ENCODE peak calls at places on chromosomes 3 and 15, in four cellular contexts. W is IMR-90, E is mucosa of descending colon, B is cardiac muscle cell. J is an unnamed sample.
A peak's percentile ranks its signal among the peaks of the same experiment; 100 is the strongest.

GRCh38 chr3:171383206-171384018 is 76.8 kb downstream of the TNIK start:
- DNase-seq in B (no peak), E (no peak), W (peak; percentile 47), J (no peak)

GRCh38 chr3:145767909-145768308 is 393.1 kb downstream of the PLOD2 start:
- DNase-seq in B (no peak), E (no peak), W (no peak), J (no peak)

GRCh38 chr15:58568157-58568571 is 136.4 kb downstream of the LIPC start:
- DNase-seq in E (no peak), B (no peak), W (no peak), J (peak; percentile 76)

GRCh38 chr3:29822051-29822450 is 541.2 kb downstream of the RBMS3 start:
- DNase-seq in E (no peak), W (peak; percentile 86), B (no peak), J (no peak)

GRCh38 chr15:100227781-100228180 is 114.0 kb downstream of the ADAMTS17 start:
- DNase-seq in W (no peak), B (no peak), E (no peak), J (no peak)

GRCh38 chr3:48402281-48402732 is 27.6 kb downstream of the PLXNB1 start:
- DNase-seq in B (no peak), W (peak; percentile 92), E (peak; percentile 51), J (no peak)

GRCh38 chr3:196537319-196537984 is 22.3 kb upstream of the SMCO1 start:
- DNase-seq in E (peak; percentile 37), B (peak; percentile 48), W (peak; percentile 13), J (no peak)

GRCh38 chr3:64342940-64343691 is 117.8 kb upstream of the PRICKLE2 start:
- DNase-seq in E (no peak), B (no peak), W (peak; percentile 92), J (no peak)

GRCh38 chr15:57555270-57555669 is 36.4 kb upstream of the MYZAP start:
- DNase-seq in B (no peak), W (peak; percentile 41), E (no peak), J (no peak)

GRCh38 chr3:192273611-192274010 is 453.7 kb downstream of the FGF12 start:
- DNase-seq in B (no peak), W (no peak), E (no peak), J (peak; percentile 8)

GRCh38 chr15:35719964-35720507 is 174.1 kb upstream of the DPH6 start:
- DNase-seq in B (no peak), E (no peak), W (peak; percentile 40), J (no peak)

GRCh38 chr3:73576995-73577394 is 47.7 kb downstream of the PDZRN3 start:
- DNase-seq in B (no peak), W (peak; percentile 76), E (no peak), J (no peak)

GRCh38 chr3:46297658-46298423 is 55.6 kb downstream of the CCR3 start:
- DNase-seq in E (no peak), B (no peak), W (no peak), J (no peak)

GRCh38 chr15:60326824-60327654 is 70.7 kb downstream of the ANXA2 start:
- DNase-seq in B (peak; percentile 59), W (peak; percentile 52), E (no peak), J (peak; percentile 26)

GRCh38 chr15:99472416-99473145 is 93.2 kb upstream of the MEF2A start:
- DNase-seq in W (no peak), B (peak; percentile 44), E (no peak), J (no peak)

GRCh38 chr15:31300208-31300661 is 26.4 kb upstream of the KLF13 start:
- DNase-seq in W (no peak), E (no peak), B (no peak), J (no peak)

GRCh38 chr3:142270407-142270806 is 45.0 kb upstream of the GK5 start:
- DNase-seq in W (no peak), E (no peak), B (no peak), J (no peak)

GRCh38 chr3:81788650-81789049 is 27.2 kb upstream of the GBE1 start:
- DNase-seq in B (peak; percentile 49), W (no peak), E (no peak), J (no peak)

GRCh38 chr3:178393833-178394232 is 142.4 kb upstream of the KCNMB2 start:
- DNase-seq in E (no peak), W (peak; percentile 85), B (no peak), J (no peak)

GRCh38 chr3:4529901-4530588 is 36.9 kb downstream of the ITPR1 start:
- DNase-seq in W (no peak), E (no peak), B (no peak), J (no peak)

GRCh38 chr3:80521081-80521480 is 753.3 kb upstream of the ROBO1 start:
- DNase-seq in E (no peak), B (no peak), W (no peak), J (peak; percentile 78)
- TF ChIP-seq CTCF in E (no peak), B (no peak), W (no peak), J (no peak)

GRCh38 chr15:80061581-80061980 is 2.1 kb downstream of the ZFAND6 start:
- DNase-seq in E (no peak), W (peak; percentile 43), B (no peak), J (no peak)
- H3K4me3 ChIP-seq in E (no peak overlapping the region), W (no peak overlapping the region), B (no peak overlapping the region), J (peak overlapping the region; percentile 83)

GRCh38 chr3:52198643-52199608 is 966 bp downstream of the ALAS1 start:
- DNase-seq in E (no peak), W (no peak), B (no peak), J (no peak)

GRCh38 chr3:52197499-52197841 is 490 bp upstream of the ALAS1 start:
- DNase-seq in W (no peak), E (no peak), B (no peak), J (no peak)

GRCh38 chr3:52195823-52196331 is 2.1 kb upstream of the ALAS1 start:
- DNase-seq in E (no peak), B (no peak), W (peak; percentile 75), J (no peak)

GRCh38 chr3:52196977-52197376 is 983 bp upstream of the ALAS1 start:
- DNase-seq in E (peak; percentile 92), W (no peak), B (no peak), J (no peak)

DNA sequence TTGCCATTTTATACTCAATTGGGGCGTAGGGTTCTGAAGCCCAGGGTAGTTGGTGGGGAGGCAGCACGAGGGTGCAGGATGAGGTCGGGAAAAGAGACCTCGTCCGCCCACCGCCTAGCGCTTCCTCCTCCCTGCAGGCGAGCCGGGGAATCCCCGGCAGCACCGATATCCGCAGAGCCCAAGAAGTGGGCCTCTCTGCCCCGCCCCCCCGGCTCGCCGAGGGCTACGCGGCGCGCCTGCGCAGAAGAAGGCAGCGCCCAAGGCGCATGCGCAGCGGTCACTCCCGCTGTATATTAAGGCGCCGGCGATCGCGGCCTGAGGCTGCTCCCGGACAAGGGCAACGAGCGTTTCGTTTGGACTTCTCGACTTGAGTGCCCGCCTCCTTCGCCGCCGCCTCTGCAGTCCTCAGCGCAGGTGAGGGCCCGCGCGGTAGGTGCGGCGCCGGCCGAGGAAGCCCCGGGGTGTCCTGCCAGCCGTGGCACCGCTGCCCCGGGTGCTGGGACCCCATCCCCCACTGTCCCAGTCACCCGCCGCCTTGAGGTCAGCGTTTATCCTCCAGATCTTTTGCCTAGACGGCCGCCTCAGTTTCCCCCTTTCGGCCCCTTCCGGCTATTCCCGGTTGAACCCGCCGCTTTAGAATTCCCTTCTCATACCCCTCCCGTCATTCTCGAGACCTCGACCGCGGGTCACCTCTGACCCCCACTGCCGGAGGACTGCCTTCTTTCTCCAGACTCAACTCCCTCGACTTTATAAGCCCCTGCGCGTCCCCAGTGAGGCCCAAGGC is at the start of gene ALAS1:
- DNase-seq in B (peak; percentile 97), W (peak; percentile 82), E (peak; percentile 98), J (peak; percentile 53)
- TF ChIP-seq CTCF in B (no peak), W (no peak), E (peak; percentile 30), J (no peak)

GRCh38 chr15:75335313-75335704 is 554 bp upstream of the COMMD4 start:
- DNase-seq in B (no peak), E (no peak), W (no peak), J (no peak)
- H3K4me3 ChIP-seq in B (peak overlapping the region; percentile 88), E (peak overlapping the region; percentile 59), W (peak overlapping the region; percentile 93), J (peak overlapping the region; percentile 95)

GRCh38 chr3:129282727-129283327 is 4.2 kb downstream of the HMCES start:
- DNase-seq in B (no peak), E (no peak), W (peak; percentile 47), J (no peak)
- TF ChIP-seq CTCF in B (no peak), E (no peak), W (no peak), J (no peak)

GRCh38 chr15:93072440-93073394 is 16.3 kb downstream of the RGMA start:
- DNase-seq in W (peak; percentile 23), B (peak; percentile 95), E (peak; percentile 70), J (no peak)

GRCh38 chr15:93071469-93071891 is 17.5 kb downstream of the RGMA start:
- DNase-seq in W (no peak), E (no peak), B (peak; percentile 26), J (no peak)

GRCh38 chr15:93070901-93071300 is 18.1 kb downstream of the RGMA start:
- DNase-seq in B (no peak), E (no peak), W (no peak), J (no peak)

GRCh38 chr15:93073465-93073952 is 15.5 kb downstream of the RGMA start:
- DNase-seq in E (no peak), B (no peak), W (no peak), J (no peak)

GRCh38 chr15:93072011-93072410 is 17.0 kb downstream of the RGMA start:
- DNase-seq in B (no peak), W (peak; percentile 14), E (no peak), J (no peak)
- H3K4me3 ChIP-seq in B (peak overlapping the region; percentile 87), W (peak overlapping the region; percentile 56), E (no peak overlapping the region), J (peak overlapping the region; percentile 53)

GRCh38 chr3:8879347-8879944 is 83.8 kb downstream of the RAD18 start:
- DNase-seq in W (no peak), B (no peak), E (no peak), J (no peak)
- TF ChIP-seq CTCF in W (no peak), B (no peak), E (no peak), J (no peak)

J was measured in LNCaP clone FGC.